ENCODE peak calls at places on chromosomes 4 and X, in eight cellular contexts. O is HCT116, X is SK-N-SH, G is IMR-90, A is ovary, L is cardiac muscle cell, Z is lung, S is right atrium auricular region. Y is an unnamed sample.

GRCh38 chrX:36978886-36979285 is 29.3 kb upstream of the FAM47C start:
- DNase-seq in O (no peak), L (peak; percentile 3), A (no peak), S (no peak), G (peak; percentile 1), Z (no peak), X (no peak), Y (no peak)

GRCh38 chr4:101294591-101294990 is 52.7 kb downstream of the PPP3CA start:
- DNase-seq in Z (no peak), G (no peak), X (no peak), L (peak; percentile 47), A (no peak), S (no peak), O (no peak), Y (no peak)

GRCh38 chrX:8724176-8724757 is 7.7 kb downstream of the ANOS1 start:
- DNase-seq in Z (no peak), X (peak; percentile 34), O (no peak), G (no peak), L (peak; percentile 47), A (no peak), S (no peak), Y (no peak)

GRCh38 chr4:183186803-183187202 is 87.7 kb downstream of the WWC2 start:
- DNase-seq in G (no peak), A (no peak), X (no peak), O (no peak), S (no peak), Z (no peak), L (no peak), Y (no peak)

GRCh38 chrX:153336128-153336894 is 2.4 kb downstream of the ZNF275 start:
- DNase-seq in L (no peak), A (no peak), X (no peak), G (no peak), Z (no peak), O (no peak), S (peak; percentile 16), Y (no peak)

GRCh38 chr4:108425988-108426387 is 194.4 kb upstream of the RPL34 start:
- DNase-seq in G (peak; percentile 94), O (no peak), S (no peak), X (no peak), A (no peak), Z (no peak), L (peak; percentile 20), Y (no peak)

GRCh38 chrX:24259544-24260240 is 54.2 kb downstream of the SUPT20HL2 start:
- DNase-seq in S (no peak), X (peak; percentile 49), O (peak; percentile 50), G (peak; percentile 80), A (peak; percentile 44), L (peak; percentile 84), Z (no peak), Y (peak; percentile 20)

GRCh38 chr4:140243345-140243753 is 89.4 kb upstream of the MAML3 start:
- DNase-seq in O (no peak), X (no peak), Z (no peak), A (no peak), L (no peak), S (no peak), G (no peak), Y (no peak)

DNA sequence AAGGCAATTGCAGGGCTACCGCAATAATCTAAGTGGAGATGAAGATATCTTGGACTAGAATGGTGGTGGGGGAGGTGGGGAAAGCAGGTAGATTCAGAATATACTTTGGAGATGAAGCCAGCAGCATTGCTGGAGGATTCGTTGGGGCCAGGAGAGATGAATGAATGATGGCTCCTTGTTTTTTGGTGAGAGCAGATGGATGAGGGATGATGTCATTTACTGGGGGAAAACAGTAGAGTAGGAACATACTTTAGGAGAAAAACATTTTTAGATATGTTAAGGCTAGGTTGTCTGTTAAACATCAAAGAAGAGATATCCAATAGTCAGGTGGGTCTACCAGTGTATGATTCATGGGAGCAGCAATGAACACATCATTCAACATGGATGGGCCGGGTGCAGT is 5.8 kb downstream of the CCDC110 start:
- DNase-seq in L (no peak), G (no peak), Z (no peak), O (no peak), X (no peak), A (no peak), S (no peak), Y (no peak)
- TF ChIP-seq CTCF in L (no peak), G (no peak), Z (no peak), O (no peak), X (no peak), A (no peak), S (no peak), Y (no peak)

DNA sequence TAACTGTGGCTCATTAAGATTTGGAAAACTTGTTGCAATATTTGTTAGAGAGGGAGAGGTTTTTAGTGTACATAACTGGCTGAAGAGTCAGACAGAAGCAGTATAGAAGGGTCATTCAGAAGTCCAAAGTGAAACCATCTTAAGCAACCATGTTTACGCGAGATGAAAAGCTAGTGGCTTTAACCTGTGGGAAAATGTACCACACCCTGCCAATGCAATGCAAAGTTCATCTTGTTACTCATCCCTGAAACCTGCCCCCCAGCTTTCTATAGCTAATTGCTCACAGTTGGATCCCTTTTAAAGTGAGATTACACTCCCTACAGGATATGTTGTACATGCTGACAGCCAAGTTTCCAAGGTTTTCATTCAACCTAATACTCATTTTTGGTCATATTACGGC is 96.7 kb upstream of the RAPGEF2 start:
- DNase-seq in Z (no peak), A (no peak), O (peak; percentile 75), S (no peak), G (peak; percentile 48), X (no peak), L (no peak), Y (peak; percentile 84)
- H3K27ac ChIP-seq in Z (no peak overlapping the region), A (no peak overlapping the region), O (no peak overlapping the region), S (no peak overlapping the region), G (no peak overlapping the region), X (no peak overlapping the region), L (no peak overlapping the region), Y (peak overlapping the region; percentile 71)

GRCh38 chrX:14359727-14360126 is 169.6 kb upstream of the GLRA2 start:
- DNase-seq in L (no peak), O (no peak), A (no peak), S (no peak), Z (no peak), G (no peak), X (no peak), Y (no peak)
- TF ChIP-seq CTCF in L (no peak), O (no peak), A (no peak), S (no peak), Z (no peak), G (no peak), X (no peak), Y (no peak)

GRCh38 chr4:99723555-99724450 is 66.2 kb upstream of the C4orf54 start:
- DNase-seq in S (peak; percentile 68), X (peak; percentile 4), A (peak; percentile 66), O (peak; percentile 10), L (peak; percentile 74), Z (peak; percentile 31), G (peak; percentile 88), Y (peak; percentile 82)
- H3K27ac ChIP-seq in S (peak overlapping the region; percentile 73), X (no peak overlapping the region), A (no peak overlapping the region), O (no peak overlapping the region), L (peak overlapping the region; percentile 88), Z (peak overlapping the region; percentile 70), G (no peak overlapping the region), Y (no peak overlapping the region)

GRCh38 chrX:39437670-39438441 is 636.6 kb downstream of the MID1IP1 start:
- DNase-seq in O (no peak), S (no peak), A (no peak), X (no peak), Z (no peak), L (no peak), G (no peak), Y (no peak)

GRCh38 chrX:39439910-39440733 is 638.9 kb downstream of the MID1IP1 start:
- DNase-seq in X (no peak), S (no peak), O (no peak), A (no peak), G (no peak), Z (no peak), L (no peak), Y (no peak)

GRCh38 chrX:39440734-39441305 is 639.6 kb downstream of the MID1IP1 start:
- DNase-seq in A (no peak), L (no peak), G (no peak), X (no peak), S (no peak), Z (no peak), O (no peak), Y (no peak)

GRCh38 chrX:39442332-39442731 is 641.1 kb downstream of the MID1IP1 start:
- DNase-seq in G (no peak), Z (no peak), A (no peak), O (no peak), S (no peak), L (no peak), X (no peak), Y (no peak)

DNA sequence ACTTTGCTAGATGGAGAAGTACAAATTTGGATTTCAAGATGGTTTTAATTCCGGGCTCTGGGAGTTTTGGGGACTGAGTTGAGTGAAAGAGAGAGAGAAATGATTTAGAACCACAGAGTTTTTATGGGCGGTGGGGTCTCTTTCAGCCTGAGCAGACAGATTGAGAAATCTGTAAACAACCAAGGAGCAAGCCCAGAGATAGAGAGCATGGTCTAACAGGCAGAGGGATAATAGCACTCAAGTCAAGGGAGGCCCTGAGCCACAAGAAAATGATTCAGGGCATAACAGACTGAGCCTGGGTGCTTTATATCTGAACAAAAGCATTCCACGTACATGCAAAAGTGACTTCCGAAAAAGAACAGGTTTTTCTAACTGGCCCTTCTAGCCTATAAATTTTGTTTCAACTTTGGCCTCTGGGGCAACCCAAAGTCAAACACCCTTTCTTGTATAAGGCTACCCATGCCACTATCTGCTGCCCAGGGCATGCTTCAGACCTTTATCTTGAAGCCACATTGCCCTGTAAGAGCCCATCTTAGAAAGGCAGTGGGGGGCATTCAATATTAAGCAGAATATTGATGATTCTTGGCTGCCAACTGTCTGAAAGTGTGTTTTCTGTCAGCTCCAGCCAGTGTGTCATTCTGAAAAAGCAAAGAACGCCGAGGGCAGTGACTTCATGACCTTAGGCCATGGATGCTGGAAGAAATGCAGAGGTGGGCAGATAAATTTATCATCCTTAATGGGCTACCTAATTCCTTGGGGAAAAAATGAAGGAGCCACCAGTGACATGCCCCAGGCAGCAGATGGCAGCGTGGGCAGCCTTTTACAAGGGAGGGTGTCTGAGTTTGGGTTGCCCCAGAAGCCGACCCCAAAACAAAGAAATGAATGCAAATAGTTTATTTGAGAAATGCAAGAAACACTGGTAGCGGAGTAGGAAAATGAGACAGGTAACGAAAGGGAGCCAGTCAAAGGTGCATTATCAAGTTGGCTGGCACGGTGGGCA is 637.6 kb downstream of the MID1IP1 start:
- DNase-seq in O (no peak), L (no peak), G (no peak), X (no peak), S (no peak), A (no peak), Z (no peak), Y (no peak)
- TF ChIP-seq CTCF in O (no peak), L (no peak), G (no peak), X (peak; percentile 9), S (peak; percentile 23), A (no peak), Z (no peak), Y (no peak)